ENCODE peak calls at places on chromosomes 6 and 20, in eight cellular contexts. S is CD4-positive, CD25-positive, alpha-beta regulatory T cell; L is endodermal cell; U is ovary; A is foreskin keratinocyte; N is PC-3; Y is HCT116; Q is right atrium auricular region. D is an unnamed sample.

GRCh38 chr20:58130574-58130973 is 97.9 kb downstream of the ANKRD60 start:
- DNase-seq in Y (no peak), S (no peak), L (no peak), U (no peak), Q (peak; percentile 34), N (no peak), A (no peak), D (peak; percentile 17)

GRCh38 chr6:110475255-110475654 is 1.2 kb downstream of the SLC22A16 start:
- DNase-seq in Q (no peak), A (no peak), U (no peak), Y (no peak), S (peak; percentile 22), N (no peak), L (no peak), D (no peak)

GRCh38 chr20:24473435-24473834 is 4.0 kb downstream of the SYNDIG1 start:
- DNase-seq in S (no peak), U (no peak), Y (no peak), Q (no peak), A (no peak), N (no peak), L (no peak), D (no peak)

GRCh38 chr6:42259841-42260395 is 42.3 kb upstream of the MRPS10 start:
- DNase-seq in U (no peak), L (no peak), Y (no peak), Q (no peak), S (no peak), N (no peak), A (no peak), D (no peak)

GRCh38 chr6:28996844-28997502 is 8.1 kb downstream of the ZNF311 start:
- DNase-seq in Q (no peak), U (no peak), S (no peak), L (no peak), A (no peak), Y (no peak), N (no peak), D (no peak)

GRCh38 chr6:116030745-116031144 is 29.9 kb downstream of the FRK start:
- DNase-seq in Y (no peak), L (no peak), Q (no peak), S (no peak), A (no peak), N (no peak), U (no peak), D (peak; percentile 15)

GRCh38 chr6:157966990-157967389 is 14.7 kb upstream of the SYNJ2 start:
- DNase-seq in Q (no peak), U (no peak), A (no peak), S (no peak), L (peak; percentile 49), Y (no peak), N (no peak), D (no peak)

GRCh38 chr20:17327185-17327780 is 100.4 kb downstream of the PCSK2 start:
- DNase-seq in L (no peak), N (no peak), Q (no peak), Y (no peak), U (no peak), A (no peak), S (no peak), D (no peak)

GRCh38 chr6:119348308-119349040 is 1.1 kb downstream of the MAN1A1 start:
- DNase-seq in N (no peak), L (peak; percentile 83), Q (no peak), Y (no peak), S (peak; percentile 53), A (peak; percentile 11), U (peak; percentile 40), D (peak; percentile 59)

GRCh38 chr6:51855310-51856082 is 231.9 kb downstream of the PKHD1 start:
- DNase-seq in L (peak; percentile 79), Q (no peak), S (peak; percentile 62), U (no peak), N (peak; percentile 94), A (peak; percentile 47), Y (peak; percentile 41), D (peak; percentile 38)

GRCh38 chr6:159594106-159594749 is 98.8 kb downstream of the SOD2 start:
- DNase-seq in A (peak; percentile 13), L (no peak), Q (no peak), U (no peak), Y (peak; percentile 33), S (no peak), N (peak; percentile 24), D (no peak)

GRCh38 chr20:19964289-19965263 is 52.6 kb upstream of the NAA20 start:
- DNase-seq in A (peak; percentile 54), S (no peak), Q (peak; percentile 77), Y (no peak), U (peak; percentile 79), L (no peak), N (peak; percentile 83), D (peak; percentile 88)

GRCh38 chr6:12973302-12973865 is 256.8 kb downstream of the PHACTR1 start:
- DNase-seq in Q (no peak), A (no peak), L (no peak), U (no peak), S (no peak), Y (no peak), N (peak; percentile 9), D (no peak)

DNA sequence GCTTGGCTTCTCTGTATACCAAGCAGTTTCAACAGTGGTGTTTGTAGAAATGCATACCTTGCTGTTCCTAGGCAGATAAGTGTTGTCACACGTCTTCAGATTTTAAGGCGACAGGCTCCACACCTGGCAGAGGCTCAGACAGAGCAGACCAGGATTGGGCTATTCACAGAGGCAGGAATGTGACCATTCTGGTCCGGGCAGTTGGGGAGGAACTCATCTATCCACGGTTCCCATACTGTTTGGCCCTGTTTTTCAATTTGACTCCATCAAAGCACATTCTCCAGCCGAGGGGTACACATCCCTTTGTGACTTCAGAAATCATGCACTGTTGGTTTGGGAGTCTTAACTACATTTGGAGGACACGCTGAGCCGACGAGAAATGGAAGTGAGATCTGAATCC is 45.5 kb downstream of the UTRN start:
- DNase-seq in L (peak; percentile 95), Q (no peak), S (no peak), A (peak; percentile 76), Y (peak; percentile 51), N (peak; percentile 87), U (no peak), D (peak; percentile 93)
- H3K4me1 ChIP-seq in L (peaks cover 16% of the 10 kb centered on the region), Q (no peaks in the 10 kb centered on the region), S (peaks cover 19% of the 10 kb centered on the region), A (peaks cover 25% of the 10 kb centered on the region), Y (peaks cover 21% of the 10 kb centered on the region), N (peaks cover 23% of the 10 kb centered on the region), U (peaks cover 27% of the 10 kb centered on the region), D (peaks cover 56% of the 10 kb centered on the region)

GRCh38 chr6:40955181-40955550 is 83.9 kb downstream of the UNC5CL start:
- DNase-seq in L (no peak), Q (no peak), N (no peak), A (no peak), Y (no peak), U (no peak), S (no peak), D (no peak)
- H3K4me1 ChIP-seq in L (peaks cover 5% of the 10 kb centered on the region), Q (no peaks in the 10 kb centered on the region), N (peaks cover 40% of the 10 kb centered on the region), A (peaks cover 45% of the 10 kb centered on the region), Y (peaks cover 5% of the 10 kb centered on the region), U (no peaks in the 10 kb centered on the region), S (no peaks in the 10 kb centered on the region), D (peaks cover 43% of the 10 kb centered on the region)

GRCh38 chr6:31114540-31114876 is at the start of gene PSORS1C1:
- DNase-seq in A (peak; percentile 96), Q (peak; percentile 90), L (peak; percentile 80), U (peak; percentile 88), Y (peak; percentile 90), S (no peak), N (peak; percentile 97), D (peak; percentile 72)

GRCh38 chr6:31113861-31114539 is 600 bp upstream of the PSORS1C1 start:
- DNase-seq in Y (no peak), A (no peak), N (no peak), L (peak; percentile 69), U (no peak), Q (no peak), S (no peak), D (no peak)

GRCh38 chr6:31116661-31117385 is 2.2 kb downstream of the PSORS1C1 start:
- DNase-seq in N (no peak), U (no peak), Y (no peak), L (no peak), Q (peak; percentile 66), S (no peak), A (no peak), D (no peak)

GRCh38 chr6:31115941-31116560 is 1.5 kb downstream of the PSORS1C1 start:
- DNase-seq in L (no peak), U (no peak), A (no peak), Q (no peak), Y (no peak), S (no peak), N (no peak), D (no peak)

DNA sequence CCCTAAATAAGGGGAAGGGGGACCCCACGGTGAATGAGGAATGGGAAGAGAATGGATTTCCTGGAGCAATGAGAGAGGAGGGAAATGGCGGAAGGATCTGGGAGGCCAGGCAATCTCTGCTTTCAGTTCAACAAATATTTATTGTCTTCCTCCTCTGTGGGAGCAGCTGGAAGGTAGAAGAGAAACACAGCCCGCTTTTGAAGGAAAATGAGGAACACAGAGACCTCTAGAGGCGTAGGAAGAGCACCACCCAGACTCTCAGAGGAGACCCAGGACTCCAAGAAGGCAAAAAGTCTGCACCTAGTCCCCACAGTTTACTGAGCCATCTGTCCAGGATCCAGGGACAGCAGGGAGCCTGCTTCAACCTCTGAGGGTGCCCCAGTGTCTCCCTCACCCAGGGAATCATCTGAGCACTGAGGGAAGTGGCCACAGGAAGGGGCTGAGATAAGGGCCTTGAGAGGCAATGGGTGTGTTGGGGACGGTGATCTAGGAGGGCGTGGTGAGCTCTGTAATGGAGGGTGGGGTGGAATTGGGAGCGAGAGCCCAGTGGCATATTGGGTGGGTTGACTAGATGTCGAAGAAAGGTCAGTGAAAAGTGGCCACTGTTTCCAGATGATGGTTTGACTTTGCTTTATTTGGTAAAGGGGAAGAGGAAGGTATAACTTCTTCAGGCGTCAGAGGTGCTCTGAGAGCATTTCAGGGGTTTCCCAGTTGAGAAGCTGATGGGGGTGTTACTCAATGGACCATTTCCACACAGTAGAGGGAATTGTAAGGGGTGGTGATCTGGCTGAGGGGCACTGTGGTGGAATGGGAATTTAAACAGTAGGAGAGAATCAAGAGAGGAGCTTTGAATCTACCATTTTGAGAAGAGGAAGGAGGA is 610 bp downstream of the PSORS1C1 start:
- DNase-seq in S (peak; percentile 28), Y (peak; percentile 58), A (peak; percentile 76), L (no peak), U (no peak), Q (no peak), N (peak; percentile 72), D (no peak)
- H3K4me1 ChIP-seq in S (no peaks in the 10 kb centered on the region), Y (peaks cover 29% of the 10 kb centered on the region), A (peaks cover 9% of the 10 kb centered on the region), L (peaks cover 9% of the 10 kb centered on the region), U (peaks cover 5% of the 10 kb centered on the region), Q (no peaks in the 10 kb centered on the region), N (peaks cover 36% of the 10 kb centered on the region), D (peaks cover 31% of the 10 kb centered on the region)

DNA sequence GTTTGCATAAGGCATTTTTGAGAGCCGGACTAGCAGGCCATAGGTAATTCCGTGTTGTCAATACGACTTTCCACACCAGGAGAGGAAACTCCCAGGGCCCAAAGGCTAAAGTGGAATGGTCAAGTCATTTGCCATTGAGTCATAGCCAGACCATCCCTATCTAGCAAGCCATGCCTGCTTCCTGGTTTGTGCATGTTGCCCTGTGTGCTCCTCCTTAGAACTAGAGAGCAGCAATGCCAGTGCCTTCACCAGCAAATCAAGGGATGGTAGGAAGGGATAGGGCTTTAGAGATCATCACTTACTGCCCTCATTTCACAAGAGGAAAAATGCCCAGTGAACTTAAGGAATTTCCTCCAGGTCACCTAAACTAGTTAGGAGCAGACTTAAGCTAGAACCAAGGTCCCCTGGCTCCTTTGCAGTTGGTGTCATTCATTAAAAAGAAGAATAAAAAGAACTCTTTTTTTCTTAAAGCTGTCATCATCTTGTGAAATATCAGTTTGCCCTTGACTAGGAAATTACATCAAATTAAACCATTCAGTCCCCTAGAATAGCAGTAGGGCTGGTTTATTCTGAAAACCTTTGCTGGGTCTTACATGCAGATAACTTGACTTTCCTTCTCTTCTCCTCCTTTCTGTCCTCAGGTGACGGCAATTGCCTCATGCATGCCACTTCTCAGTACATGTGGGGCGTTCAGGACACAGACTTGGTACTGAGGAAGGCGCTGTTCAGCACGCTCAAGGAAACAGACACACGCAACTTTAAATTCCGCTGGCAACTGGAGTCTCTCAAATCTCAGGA is 7.3 kb downstream of the TNFAIP3 start:
- DNase-seq in N (no peak), L (no peak), U (no peak), Y (no peak), S (no peak), A (peak; percentile 37), Q (no peak), D (no peak)
- H3K4me1 ChIP-seq in N (peaks cover 32% of the 10 kb centered on the region), L (peaks cover 8% of the 10 kb centered on the region), U (peaks cover 10% of the 10 kb centered on the region), Y (no peaks in the 10 kb centered on the region), S (peaks cover 78% of the 10 kb centered on the region), A (peaks cover 20% of the 10 kb centered on the region), Q (no peaks in the 10 kb centered on the region), D (peaks cover 46% of the 10 kb centered on the region)

D was measured in Caco-2.